ENCODE peak calls at places on chromosome 17, in ten cellular contexts. One of them, this sample, is unnamed.

GRCh38 chr17:50184057-50184456 is 17.4 kb downstream of the COL1A1 start:
- DNase-seq in T-cell: no peak
- DNase-seq in NCI-H1092 treated with DMSO at 0.1 percent for 48 hours: no peak
- DNase-seq in Karpas-422: no peak
- DNase-seq in activated CD4-positive, CD25-positive, alpha-beta regulatory T cell: no peak
- DNase-seq in RWPE1: no peak
- DNase-seq in T47D: no peak
- DNase-seq in HCEC 1CT: no peak
- DNase-seq in B cell: no peak
- DNase-seq in midbrain: no peak
- DNase-seq in this sample: no peak

GRCh38 chr17:1800240-1800639 is 29.5 kb downstream of the SMYD4 start:
- DNase-seq in T47D: no peak
- DNase-seq in midbrain: no peak
- DNase-seq in HCEC 1CT: no peak
- DNase-seq in activated CD4-positive, CD25-positive, alpha-beta regulatory T cell: no peak
- DNase-seq in B cell: no peak
- DNase-seq in RWPE1: no peak
- DNase-seq in Karpas-422: no peak
- DNase-seq in NCI-H1092 treated with DMSO at 0.1 percent for 48 hours: no peak
- DNase-seq in T-cell: no peak
- DNase-seq in this sample: no peak

GRCh38 chr17:35236821-35237220 is 6.1 kb upstream of the SLFN5 start:
- DNase-seq in activated CD4-positive, CD25-positive, alpha-beta regulatory T cell: no peak
- DNase-seq in Karpas-422: no peak
- DNase-seq in NCI-H1092 treated with DMSO at 0.1 percent for 48 hours: no peak
- DNase-seq in midbrain: no peak
- DNase-seq in HCEC 1CT: no peak
- DNase-seq in T-cell: no peak
- DNase-seq in RWPE1: no peak
- DNase-seq in T47D: no peak
- DNase-seq in B cell: no peak
- DNase-seq in this sample: no peak

GRCh38 chr17:33014751-33015150 is 23.1 kb downstream of the SPACA3 start:
- DNase-seq in NCI-H1092 treated with DMSO at 0.1 percent for 48 hours: no peak
- DNase-seq in HCEC 1CT: no peak
- DNase-seq in Karpas-422: no peak
- DNase-seq in B cell: no peak
- DNase-seq in T47D: no peak
- DNase-seq in activated CD4-positive, CD25-positive, alpha-beta regulatory T cell: no peak
- DNase-seq in midbrain: no peak
- DNase-seq in T-cell: no peak
- DNase-seq in RWPE1: no peak
- DNase-seq in this sample: no peak

GRCh38 chr17:66345264-66345663 is 42.9 kb downstream of the PRKCA start:
- DNase-seq in NCI-H1092 treated with DMSO at 0.1 percent for 48 hours: no peak
- DNase-seq in B cell: no peak
- DNase-seq in midbrain: no peak
- DNase-seq in HCEC 1CT: no peak
- DNase-seq in Karpas-422: no peak
- DNase-seq in T-cell: no peak
- DNase-seq in activated CD4-positive, CD25-positive, alpha-beta regulatory T cell: no peak
- DNase-seq in RWPE1: no peak
- DNase-seq in T47D: no peak
- DNase-seq in this sample: no peak

GRCh38 chr17:57377094-57377493 is 120.8 kb downstream of the MSI2 start:
- DNase-seq in RWPE1: no peak
- DNase-seq in Karpas-422: no peak
- DNase-seq in NCI-H1092 treated with DMSO at 0.1 percent for 48 hours: no peak
- DNase-seq in activated CD4-positive, CD25-positive, alpha-beta regulatory T cell: no peak
- DNase-seq in B cell: no peak
- DNase-seq in T-cell: no peak
- DNase-seq in T47D: no peak
- DNase-seq in HCEC 1CT: no peak
- DNase-seq in midbrain: no peak
- DNase-seq in this sample: no peak

GRCh38 chr17:17044846-17045561 is 2.7 kb downstream of the MPRIP start:
- DNase-seq in HCEC 1CT: peak; percentile 46
- DNase-seq in NCI-H1092 treated with DMSO at 0.1 percent for 48 hours: no peak
- DNase-seq in RWPE1: no peak
- DNase-seq in activated CD4-positive, CD25-positive, alpha-beta regulatory T cell: no peak
- DNase-seq in B cell: peak; percentile 67
- DNase-seq in T47D: no peak
- DNase-seq in T-cell: no peak
- DNase-seq in midbrain: peak; percentile 24
- DNase-seq in Karpas-422: peak; percentile 77
- DNase-seq in this sample: peak; percentile 71

GRCh38 chr17:32007463-32008298 is 498 bp downstream of the LRRC37B start:
- DNase-seq in midbrain: peak; percentile 44
- DNase-seq in RWPE1: peak; percentile 37
- DNase-seq in Karpas-422: peak; percentile 61
- DNase-seq in T47D: peak; percentile 30
- DNase-seq in B cell: peak; percentile 37
- DNase-seq in T-cell: peak; percentile 26
- DNase-seq in HCEC 1CT: no peak
- DNase-seq in activated CD4-positive, CD25-positive, alpha-beta regulatory T cell: peak; percentile 19
- DNase-seq in NCI-H1092 treated with DMSO at 0.1 percent for 48 hours: peak; percentile 58
- DNase-seq in this sample: peak; percentile 45

GRCh38 chr17:35555695-35556094 is 4.9 kb downstream of the SLFN14 start:
- DNase-seq in T47D: peak; percentile 40
- DNase-seq in midbrain: no peak
- DNase-seq in activated CD4-positive, CD25-positive, alpha-beta regulatory T cell: no peak
- DNase-seq in B cell: no peak
- DNase-seq in HCEC 1CT: no peak
- DNase-seq in T-cell: no peak
- DNase-seq in Karpas-422: peak; percentile 66
- DNase-seq in RWPE1: no peak
- DNase-seq in NCI-H1092 treated with DMSO at 0.1 percent for 48 hours: no peak
- DNase-seq in this sample: no peak

GRCh38 chr17:2712300-2713043 is 908 bp upstream of the CLUH start:
- DNase-seq in B cell: no peak
- DNase-seq in RWPE1: no peak
- DNase-seq in T47D: no peak
- DNase-seq in HCEC 1CT: no peak
- DNase-seq in T-cell: no peak
- DNase-seq in NCI-H1092 treated with DMSO at 0.1 percent for 48 hours: no peak
- DNase-seq in Karpas-422: no peak
- DNase-seq in activated CD4-positive, CD25-positive, alpha-beta regulatory T cell: no peak
- DNase-seq in midbrain: no peak
- DNase-seq in this sample: no peak

GRCh38 chr17:79101111-79101673 is 26.6 kb downstream of the ENGASE start:
- DNase-seq in Karpas-422: no peak
- DNase-seq in RWPE1: no peak
- DNase-seq in HCEC 1CT: no peak
- DNase-seq in activated CD4-positive, CD25-positive, alpha-beta regulatory T cell: no peak
- DNase-seq in T-cell: no peak
- DNase-seq in B cell: no peak
- DNase-seq in NCI-H1092 treated with DMSO at 0.1 percent for 48 hours: no peak
- DNase-seq in midbrain: no peak
- DNase-seq in T47D: no peak
- DNase-seq in this sample: no peak

GRCh38 chr17:3556905-3557767 is 476 bp downstream of the TRPV3 start:
- DNase-seq in activated CD4-positive, CD25-positive, alpha-beta regulatory T cell: no peak
- DNase-seq in midbrain: no peak
- DNase-seq in HCEC 1CT: no peak
- DNase-seq in RWPE1: peak; percentile 11
- DNase-seq in T-cell: no peak
- DNase-seq in T47D: peak; percentile 23
- DNase-seq in B cell: peak; percentile 59
- DNase-seq in Karpas-422: no peak
- DNase-seq in NCI-H1092 treated with DMSO at 0.1 percent for 48 hours: no peak
- DNase-seq in this sample: no peak

GRCh38 chr17:29379084-29379811 is 10.9 kb upstream of the TAOK1 start:
- DNase-seq in activated CD4-positive, CD25-positive, alpha-beta regulatory T cell: no peak
- DNase-seq in T47D: peak; percentile 60
- DNase-seq in midbrain: peak; percentile 75
- DNase-seq in T-cell: no peak
- DNase-seq in B cell: no peak
- DNase-seq in RWPE1: no peak
- DNase-seq in NCI-H1092 treated with DMSO at 0.1 percent for 48 hours: no peak
- DNase-seq in HCEC 1CT: no peak
- DNase-seq in Karpas-422: no peak
- DNase-seq in this sample: peak; percentile 77

GRCh38 chr17:14919049-14919545 is 346.0 kb downstream of the PMP22 start:
- DNase-seq in activated CD4-positive, CD25-positive, alpha-beta regulatory T cell: no peak
- DNase-seq in Karpas-422: no peak
- DNase-seq in T47D: no peak
- DNase-seq in RWPE1: no peak
- DNase-seq in midbrain: no peak
- DNase-seq in T-cell: no peak
- DNase-seq in NCI-H1092 treated with DMSO at 0.1 percent for 48 hours: no peak
- DNase-seq in B cell: no peak
- DNase-seq in HCEC 1CT: no peak
- DNase-seq in this sample: no peak

GRCh38 chr17:53353919-53354351 is 468.8 kb upstream of the KIF2B start:
- DNase-seq in RWPE1: peak; percentile 2
- DNase-seq in T47D: no peak
- DNase-seq in activated CD4-positive, CD25-positive, alpha-beta regulatory T cell: no peak
- DNase-seq in B cell: no peak
- DNase-seq in NCI-H1092 treated with DMSO at 0.1 percent for 48 hours: peak; percentile 60
- DNase-seq in Karpas-422: no peak
- DNase-seq in HCEC 1CT: no peak
- DNase-seq in midbrain: peak; percentile 13
- DNase-seq in T-cell: no peak
- DNase-seq in this sample: peak; percentile 79